ENCODE peak calls at places on chromosomes 6 and 20, in nine cellular contexts. K, Z, L, E, J, D, O, A and C are unnamed samples.

GRCh38 chr20:63320041-63320511 is 27.1 kb downstream of the COL20A1 start:
- DNase-seq in D (no peak), O (no peak), E (no peak), K (no peak), Z (no peak), L (no peak), J (no peak), A (no peak), C (no peak)

GRCh38 chr6:129672883-129673631 is 36.9 kb downstream of the ARHGAP18 start:
- DNase-seq in A (no peak), D (peak; percentile 89), E (no peak), Z (no peak), K (no peak), J (no peak), L (peak; percentile 66), O (peak; percentile 78), C (no peak)

GRCh38 chr6:13445005-13445743 is 42.2 kb downstream of the GFOD1 start:
- DNase-seq in Z (peak; percentile 46), A (peak; percentile 59), L (no peak), E (peak; percentile 58), O (peak; percentile 73), J (no peak), K (peak; percentile 64), D (peak; percentile 26), C (peak; percentile 41)

GRCh38 chr6:137313928-137314855 is 95.0 kb upstream of the IFNGR1 start:
- DNase-seq in K (peak; percentile 82), A (peak; percentile 82), O (peak; percentile 82), L (peak; percentile 41), D (peak; percentile 47), Z (peak; percentile 53), E (peak; percentile 71), J (peak; percentile 37), C (peak; percentile 78)

GRCh38 chr20:46118481-46119020 is 437 bp downstream of the CD40 start:
- DNase-seq in O (peak; percentile 55), Z (no peak), L (no peak), E (peak; percentile 36), J (peak; percentile 26), A (peak; percentile 50), D (no peak), K (peak; percentile 66), C (no peak)

GRCh38 chr6:118867181-118867580 is 26.8 kb upstream of the ASF1A start:
- DNase-seq in D (peak; percentile 25), A (no peak), O (no peak), E (no peak), K (no peak), Z (no peak), J (no peak), L (no peak), C (no peak)

GRCh38 chr6:134676307-134677281 is 273.3 kb downstream of the ALDH8A1 start:
- DNase-seq in L (no peak), A (no peak), O (peak; percentile 83), D (peak; percentile 29), K (no peak), E (no peak), Z (no peak), J (no peak), C (no peak)

GRCh38 chr6:144219056-144219685 is 66.0 kb upstream of the UTRN start:
- DNase-seq in O (peak; percentile 62), J (no peak), K (no peak), A (no peak), Z (no peak), E (no peak), L (peak; percentile 66), D (peak; percentile 35), C (no peak)

GRCh38 chr6:1686117-1687098 is 76.7 kb downstream of the FOXC1 start:
- DNase-seq in O (peak; percentile 91), L (peak; percentile 98), A (no peak), E (peak; percentile 29), Z (peak; percentile 46), D (peak; percentile 99), K (no peak), J (peak; percentile 42), C (no peak)

GRCh38 chr6:159184559-159184958 is 15.4 kb downstream of the FNDC1 start:
- DNase-seq in O (no peak), Z (no peak), K (no peak), L (peak; percentile 48), J (no peak), A (no peak), D (peak; percentile 93), E (no peak), C (no peak)

GRCh38 chr6:15322184-15322583 is 76.3 kb downstream of the JARID2 start:
- DNase-seq in K (no peak), A (no peak), E (no peak), D (no peak), L (no peak), O (no peak), J (no peak), Z (no peak), C (no peak)

GRCh38 chr6:136051140-136051775 is 198.9 kb downstream of the MTFR2 start:
- DNase-seq in Z (no peak), K (no peak), E (peak; percentile 42), O (peak; percentile 89), J (no peak), L (peak; percentile 35), A (no peak), D (peak; percentile 71), C (no peak)

GRCh38 chr20:5835234-5835845 is 85.1 kb downstream of the SHLD1 start:
- DNase-seq in K (no peak), E (peak; percentile 87), L (peak; percentile 41), J (peak; percentile 2), O (no peak), A (no peak), D (peak; percentile 48), Z (no peak), C (no peak)

GRCh38 chr6:22444335-22444734 is 125.0 kb upstream of the HDGFL1 start:
- DNase-seq in J (no peak), E (no peak), D (peak; percentile 70), Z (no peak), L (no peak), O (no peak), K (no peak), A (no peak), C (no peak)

GRCh38 chr6:77397561-77397960 is 65.7 kb downstream of the HTR1B start:
- DNase-seq in D (no peak), L (no peak), O (no peak), E (no peak), J (no peak), Z (no peak), K (no peak), A (no peak), C (no peak)

GRCh38 chr6:77403424-77403823 is 59.9 kb downstream of the HTR1B start:
- DNase-seq in A (no peak), D (peak; percentile 10), L (peak; percentile 65), E (no peak), O (no peak), Z (no peak), J (no peak), K (no peak), C (no peak)

GRCh38 chr6:77401231-77401630 is 62.1 kb downstream of the HTR1B start:
- DNase-seq in Z (no peak), D (no peak), A (no peak), E (no peak), O (no peak), L (no peak), K (no peak), J (no peak), C (no peak)
- TF ChIP-seq CTCF in Z (no peak), D (no peak), A (no peak), E (no peak), O (no peak), L (no peak), K (no peak), J (no peak), C (no peak)

DNA sequence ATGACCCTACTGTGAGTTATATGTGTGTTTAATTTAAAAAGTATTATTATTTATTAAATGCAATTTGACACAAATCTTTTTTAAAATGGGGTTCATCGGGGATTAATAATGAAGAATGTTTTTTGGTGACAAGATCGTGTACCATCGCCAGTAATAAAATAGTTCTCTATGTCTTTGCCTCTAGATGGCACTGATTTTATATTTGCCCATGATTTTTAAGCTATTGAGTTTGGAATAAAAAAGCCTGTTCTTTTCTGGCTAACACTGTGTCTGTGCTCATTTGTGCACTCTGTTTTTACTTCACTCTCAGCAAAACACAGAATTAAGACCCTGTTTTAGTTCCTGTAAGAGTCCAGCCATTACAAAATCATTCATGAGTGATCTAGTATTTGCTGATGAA is 127.0 kb downstream of the FARS2 start:
- DNase-seq in D (no peak), L (no peak), K (no peak), J (no peak), E (no peak), Z (no peak), O (no peak), A (no peak), C (no peak)
- TF ChIP-seq CTCF in D (no peak), L (peak; percentile 19), K (no peak), J (no peak), E (no peak), Z (no peak), O (no peak), A (no peak), C (no peak)

GRCh38 chr20:11350126-11351005 is 567.3 kb upstream of the BTBD3 start:
- DNase-seq in Z (peak; percentile 59), D (peak; percentile 43), L (peak; percentile 2), E (no peak), J (no peak), K (no peak), A (no peak), O (peak; percentile 41), C (no peak)
- TF ChIP-seq CTCF in Z (no peak), D (no peak), L (no peak), E (no peak), J (no peak), K (no peak), A (no peak), O (no peak), C (no peak)

DNA sequence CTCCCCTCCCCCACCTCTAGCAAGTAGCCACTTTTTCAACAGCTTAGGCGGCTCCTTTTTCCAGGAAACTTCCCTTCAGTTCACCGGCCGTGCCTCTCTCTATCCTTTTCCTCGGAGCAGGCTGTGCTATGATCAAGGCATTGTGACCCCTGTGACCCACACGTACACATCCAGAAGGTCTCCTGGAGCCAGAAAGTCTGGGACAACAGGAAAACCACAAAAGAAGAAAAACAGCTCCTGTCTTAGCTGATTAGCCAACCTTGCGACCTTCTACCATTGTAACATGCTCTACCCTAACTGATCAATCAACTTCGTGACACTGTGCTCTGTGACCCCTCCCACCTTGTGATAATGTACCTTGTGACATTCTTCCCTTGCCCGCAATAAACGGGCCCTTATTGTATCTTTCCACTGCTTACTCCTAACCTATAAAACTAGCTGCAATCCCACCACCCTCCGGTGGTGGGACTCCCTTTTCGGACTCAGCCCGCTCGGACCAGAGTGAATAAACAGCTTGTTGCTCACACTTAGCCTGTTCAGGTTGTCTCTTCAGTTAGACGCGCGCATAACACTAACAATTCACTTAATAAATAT is 24.2 kb downstream of the ZNF311 start:
- DNase-seq in K (peak; percentile 44), A (peak; percentile 57), L (peak; percentile 84), D (peak; percentile 71), J (peak; percentile 85), Z (no peak), E (peak; percentile 53), O (peak; percentile 93), C (peak; percentile 69)
- TF ChIP-seq CTCF in K (peak; percentile 40), A (peak; percentile 21), L (peak; percentile 71), D (peak; percentile 39), J (no peak), Z (no peak), E (peak; percentile 47), O (peak; percentile 53), C (peak; percentile 57)

GRCh38 chr20:54479138-54479906 is 3.9 kb downstream of the DOK5 start:
- DNase-seq in A (no peak), K (no peak), L (no peak), Z (no peak), D (peak; percentile 30), E (no peak), O (peak; percentile 51), J (peak; percentile 20), C (no peak)
- TF ChIP-seq CTCF in A (no peak), K (no peak), L (peak; percentile 21), Z (no peak), D (peak; percentile 31), E (no peak), O (peak; percentile 63), J (no peak), C (peak; percentile 10)